ENCODE peak calls at places on chromosomes 3 and 15, in nine cellular contexts. B is psoas muscle, C is foreskin fibroblast, O is ovary, U is A673, I is A549, T is astrocyte of the cerebellum, F is astrocyte of the spinal cord, V is lung. W is an unnamed sample.

GRCh38 chr15:67574981-67575632 is 32.6 kb downstream of the MAP2K5 start:
- DNase-seq in T (peak), O (no peak), F (peak), B (no peak), U (peak), I (no peak), V (no peak), C (no peak), W (no peak)

GRCh38 chr3:8554725-8555621 is 53.4 kb downstream of the LMCD1 start:
- DNase-seq in I (no peak), O (peak), B (peak), V (peak), F (peak), U (peak), C (peak), T (peak), W (peak)

GRCh38 chr15:99504071-99504822 is 61.5 kb upstream of the MEF2A start:
- DNase-seq in C (no peak), I (no peak), F (no peak), V (no peak), O (no peak), U (no peak), T (no peak), B (no peak), W (no peak)

GRCh38 chr3:129837057-129837631 is 56.4 kb downstream of the TMCC1 start:
- DNase-seq in C (no peak), V (no peak), B (no peak), O (no peak), F (peak), I (no peak), U (peak), T (no peak), W (no peak)

GRCh38 chr3:23193835-23194234 is 9.3 kb upstream of the UBE2E2 start:
- DNase-seq in V (no peak), O (no peak), F (no peak), I (no peak), B (no peak), U (no peak), C (no peak), T (no peak), W (no peak)

GRCh38 chr15:22893081-22893480 is 54.6 kb downstream of the NIPA2 start:
- DNase-seq in I (no peak), B (no peak), V (no peak), O (no peak), F (no peak), T (no peak), U (no peak), C (no peak), W (no peak)

GRCh38 chr3:17136251-17136721 is 251.5 kb downstream of the PLCL2 start:
- DNase-seq in T (peak), U (no peak), V (no peak), F (peak), O (peak), I (no peak), B (peak), C (no peak), W (no peak)

GRCh38 chr3:71064976-71065763 is 518.4 kb downstream of the FOXP1 start:
- DNase-seq in C (no peak), F (no peak), U (peak), I (peak), O (peak), T (no peak), B (peak), V (peak), W (peak)

GRCh38 chr3:101319531-101319930 is 844 bp downstream of the IMPG2 start:
- DNase-seq in I (no peak), O (no peak), C (no peak), U (no peak), B (no peak), V (no peak), T (no peak), F (no peak), W (no peak)

GRCh38 chr15:71352765-71353164 is 237.5 kb downstream of the THSD4 start:
- DNase-seq in T (no peak), B (no peak), V (no peak), F (no peak), U (no peak), O (no peak), I (no peak), C (no peak), W (peak)

GRCh38 chr3:72334681-72335457 is 513.4 kb downstream of the SHQ1 start:
- DNase-seq in I (no peak), O (no peak), C (no peak), V (no peak), U (peak), B (no peak), F (no peak), T (no peak), W (no peak)

GRCh38 chr3:177948716-177949422 is 587.4 kb upstream of the KCNMB2 start:
- DNase-seq in C (no peak), F (no peak), V (no peak), I (no peak), U (no peak), B (no peak), O (no peak), T (no peak), W (no peak)

GRCh38 chr3:45143673-45144670 is 2.2 kb downstream of the CDCP1 start:
- DNase-seq in O (no peak), B (no peak), I (no peak), T (no peak), U (no peak), F (no peak), C (no peak), V (no peak), W (no peak)

GRCh38 chr15:33467146-33467815 is 156.5 kb downstream of the RYR3 start:
- DNase-seq in C (no peak), V (no peak), I (no peak), F (no peak), B (no peak), T (no peak), O (no peak), U (no peak), W (no peak)

GRCh38 chr3:190849607-190850006 is 12.9 kb downstream of the GMNC start:
- DNase-seq in T (no peak), O (no peak), U (no peak), B (no peak), V (no peak), I (no peak), C (no peak), F (no peak), W (no peak)

GRCh38 chr3:48918388-48919214 is at the start of gene ARIH2:
- DNase-seq in O (peak), C (peak), T (peak), V (peak), B (peak), U (peak), I (peak), F (peak), W (peak)

GRCh38 chr3:10518506-10519150 is 13.2 kb upstream of the ATP2B2 start:
- DNase-seq in V (no peak), C (no peak), F (peak), I (no peak), U (no peak), O (no peak), T (peak), B (peak), W (no peak)

GRCh38 chr3:11583638-11584046 is 60.1 kb downstream of the VGLL4 start:
- DNase-seq in T (no peak), V (no peak), U (no peak), B (no peak), O (no peak), I (no peak), C (no peak), F (no peak), W (peak)

GRCh38 chr15:99564221-99565030 is 1.4 kb upstream of the MEF2A start:
- DNase-seq in O (peak), F (peak), C (peak), B (peak), U (peak), V (no peak), T (peak), I (no peak), W (no peak)

GRCh38 chr3:13427662-13428603 is 7.8 kb upstream of the NUP210 start:
- DNase-seq in O (no peak), I (no peak), C (no peak), V (no peak), U (no peak), F (no peak), B (no peak), T (no peak), W (no peak)

GRCh38 chr15:23038741-23039150 is 623 bp downstream of the TUBGCP5 start:
- DNase-seq in B (no peak), I (peak), U (no peak), V (no peak), T (no peak), C (peak), O (no peak), F (peak), W (peak)

GRCh38 chr3:16917256-16917935 is 32.6 kb downstream of the PLCL2 start:
- DNase-seq in F (peak), V (no peak), B (no peak), U (no peak), O (no peak), I (no peak), C (peak), T (no peak), W (peak)

GRCh38 chr3:197224034-197224444 is 74.4 kb downstream of the DLG1 start:
- DNase-seq in O (no peak), B (no peak), I (peak), U (peak), C (peak), T (peak), V (no peak), F (peak), W (peak)

GRCh38 chr3:52777959-52778805 is 783 bp downstream of the ITIH1 start:
- DNase-seq in T (no peak), V (peak), U (no peak), C (no peak), I (no peak), B (no peak), F (no peak), O (peak), W (no peak)

GRCh38 chr3:168812234-168812633 is 716.5 kb upstream of the GOLIM4 start:
- DNase-seq in O (no peak), V (no peak), U (peak), C (no peak), F (peak), B (no peak), I (no peak), T (no peak), W (no peak)

GRCh38 chr3:124401841-124402240 is 328.4 kb upstream of the UMPS start:
- DNase-seq in B (no peak), O (no peak), I (no peak), C (no peak), U (no peak), T (peak), V (no peak), F (no peak), W (no peak)

GRCh38 chr15:55673287-55673686 is 69.7 kb downstream of the PRTG start:
- DNase-seq in F (no peak), U (no peak), T (no peak), O (no peak), B (no peak), C (no peak), I (no peak), V (no peak), W (no peak)

GRCh38 chr3:31495971-31496370 is 36.8 kb upstream of the STT3B start:
- DNase-seq in V (no peak), O (no peak), U (no peak), B (no peak), T (no peak), F (peak), I (no peak), C (peak), W (peak)

GRCh38 chr3:153829596-153830170 is 291.5 kb upstream of the ARHGEF26 start:
- DNase-seq in U (peak), F (peak), C (no peak), V (no peak), T (no peak), B (no peak), I (no peak), O (no peak), W (peak)

GRCh38 chr3:8604006-8604405 is 40.6 kb downstream of the SSUH2 start:
- DNase-seq in U (no peak), C (no peak), O (no peak), F (no peak), I (no peak), V (no peak), B (no peak), T (no peak), W (no peak)

GRCh38 chr3:182182531-182182968 is 470.8 kb downstream of the SOX2 start:
- DNase-seq in T (peak), I (no peak), U (peak), C (no peak), F (peak), B (no peak), O (no peak), V (no peak), W (peak)

GRCh38 chr3:129014793-129015345 is 13.8 kb downstream of the EFCC1 start:
- DNase-seq in O (no peak), I (no peak), C (no peak), F (no peak), B (no peak), T (no peak), U (no peak), V (no peak), W (no peak)

GRCh38 chr3:125107861-125108567 is 52.2 kb upstream of the HEG1 start:
- DNase-seq in V (no peak), F (peak), B (no peak), I (no peak), C (peak), T (peak), O (no peak), U (peak), W (peak)

GRCh38 chr3:52563984-52564383 is 27.6 kb downstream of the UQCC5 start:
- DNase-seq in O (no peak), V (no peak), U (no peak), C (no peak), B (no peak), F (no peak), I (no peak), T (no peak), W (no peak)

GRCh38 chr15:82874267-82874666 is 64.8 kb downstream of the WHAMM start:
- DNase-seq in F (no peak), T (no peak), V (no peak), U (no peak), I (no peak), B (no peak), O (no peak), C (no peak), W (no peak)

GRCh38 chr3:16484216-16484615 is 29.3 kb downstream of the RFTN1 start:
- DNase-seq in F (peak), C (peak), B (no peak), T (peak), V (no peak), U (no peak), I (no peak), O (peak), W (peak)

GRCh38 chr15:68298882-68299381 is 21.4 kb downstream of the FEM1B start:
- DNase-seq in C (no peak), T (no peak), B (no peak), I (no peak), U (no peak), V (peak), O (no peak), F (no peak), W (peak)

GRCh38 chr3:57151021-57151449 is 14.1 kb downstream of the IL17RD start:
- DNase-seq in I (no peak), T (peak), O (no peak), U (peak), F (peak), B (no peak), V (no peak), C (no peak), W (peak)

GRCh38 chr3:57150097-57150496 is 15.1 kb downstream of the IL17RD start:
- DNase-seq in F (no peak), B (no peak), C (no peak), U (peak), I (no peak), V (no peak), T (no peak), O (no peak), W (no peak)

GRCh38 chr3:57152761-57153160 is 12.4 kb downstream of the IL17RD start:
- DNase-seq in I (no peak), T (no peak), U (no peak), C (no peak), V (no peak), B (no peak), F (no peak), O (no peak), W (no peak)

GRCh38 chr3:57154470-57154869 is 10.7 kb downstream of the IL17RD start:
- DNase-seq in I (no peak), O (no peak), T (no peak), V (no peak), U (no peak), B (no peak), F (no peak), C (no peak), W (no peak)

GRCh38 chr3:57152150-57152549 is 13.0 kb downstream of the IL17RD start:
- DNase-seq in O (no peak), U (no peak), F (peak), V (no peak), B (peak), C (no peak), I (no peak), T (no peak), W (no peak)
- TF ChIP-seq CTCF in O (no peak), U (no peak), F (peak), V (no peak), B (no peak), C (no peak), I (no peak), T (peak), W (peak)

DNA sequence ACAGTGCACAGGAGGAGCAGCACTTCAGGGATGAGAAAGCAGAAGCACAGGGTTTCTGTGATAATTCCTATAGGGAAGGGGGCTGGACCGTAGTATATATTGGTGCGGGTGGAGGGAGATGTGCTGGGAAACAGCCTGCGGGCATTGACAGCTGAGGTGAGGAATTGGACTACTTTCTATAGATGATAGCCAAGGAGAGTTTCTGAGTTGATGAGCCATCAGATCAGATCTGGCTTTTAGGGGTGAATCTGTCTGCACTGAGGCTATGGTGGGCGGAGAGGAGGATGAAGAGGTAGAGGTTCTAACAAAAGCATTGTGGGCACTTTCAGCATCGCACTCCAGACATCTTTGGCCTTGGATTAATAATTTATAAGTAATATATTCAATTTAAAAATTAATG is 33.1 kb downstream of the SELENOT start:
- DNase-seq in I (no peak), T (no peak), U (no peak), C (no peak), O (no peak), V (no peak), F (no peak), B (no peak), W (no peak)
- H3K4me3 ChIP-seq in I (no peak), T (no peak), U (no peak), C (no peak), O (no peak), V (no peak), F (no peak), B (no peak), W (no peak)

DNA sequence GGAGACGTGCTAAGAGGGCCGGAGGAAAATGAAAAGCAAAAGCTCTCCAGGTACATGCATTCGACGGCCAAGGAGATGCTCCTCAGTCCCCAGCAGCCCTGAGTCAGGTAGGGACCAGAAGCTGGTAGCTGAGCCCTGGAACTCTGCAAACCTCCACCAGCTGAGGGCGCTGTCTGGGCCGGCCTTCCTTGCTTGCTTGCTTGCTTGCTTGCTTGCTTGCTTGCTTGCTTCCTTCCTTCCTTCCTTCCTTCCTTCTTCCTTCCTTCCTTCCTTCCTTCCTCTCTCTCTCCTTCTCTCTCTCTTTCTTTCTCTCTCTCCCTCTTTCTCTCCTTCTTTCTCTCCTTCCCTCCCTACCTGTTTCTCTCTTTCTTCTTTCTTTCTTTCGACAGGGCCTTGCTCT is 94.6 kb upstream of the RASGRF1 start:
- DNase-seq in C (no peak), O (no peak), B (no peak), T (no peak), V (no peak), I (no peak), U (peak), F (no peak), W (no peak)
- TF ChIP-seq CTCF in C (peak), O (no peak), B (no peak), T (peak), V (no peak), I (no peak), U (peak), F (peak), W (peak)

DNA sequence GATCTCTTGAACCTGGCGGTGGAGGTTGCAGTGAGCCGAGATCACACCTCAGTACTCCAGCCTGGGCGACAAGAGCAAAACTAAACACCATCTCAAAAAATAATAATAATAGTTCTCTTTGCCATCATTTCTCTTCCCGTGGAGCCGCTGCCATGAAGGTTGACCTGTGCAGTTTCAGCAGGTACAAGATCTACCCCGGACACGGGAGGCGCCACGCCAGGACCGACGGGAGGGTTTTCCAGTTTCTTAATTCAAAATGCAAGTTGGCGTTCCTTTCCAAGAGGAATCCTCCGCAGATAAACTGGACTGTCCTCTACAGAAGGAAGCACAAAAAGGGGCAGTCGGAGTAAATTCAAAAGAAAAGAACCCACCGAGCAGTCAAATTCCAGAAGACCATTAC is 11.3 kb upstream of the PPP1R2 start:
- DNase-seq in F (no peak), V (no peak), C (no peak), B (no peak), O (no peak), I (no peak), T (no peak), U (no peak), W (no peak)
- H3K4me3 ChIP-seq in F (no peak), V (no peak), C (no peak), B (no peak), O (no peak), I (no peak), T (no peak), U (no peak), W (no peak)

DNA sequence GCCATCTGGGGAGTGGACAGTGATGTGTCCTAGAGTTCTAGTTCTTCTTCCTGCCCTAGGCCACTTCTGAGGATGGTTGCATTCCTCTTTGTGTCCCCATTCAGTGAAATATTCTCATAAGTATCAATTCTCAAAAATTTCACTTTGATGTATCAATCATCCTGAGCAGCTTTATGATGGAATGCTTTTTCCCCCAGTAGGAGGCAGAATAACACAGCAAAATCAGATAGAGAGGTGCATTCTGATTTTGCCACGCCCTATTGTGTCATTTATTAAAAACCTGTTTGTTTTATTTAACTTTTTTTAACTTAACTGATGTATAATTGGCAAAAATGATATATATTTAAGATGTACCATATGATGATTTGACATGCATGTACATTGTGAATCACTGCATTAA is 656.0 kb upstream of the GRM7 start:
- DNase-seq in B (no peak), U (no peak), O (no peak), T (no peak), I (no peak), F (no peak), V (no peak), C (no peak), W (no peak)
- TF ChIP-seq CTCF in B (no peak), U (peak), O (no peak), T (no peak), I (no peak), F (no peak), V (no peak), C (no peak), W (no peak)

GRCh38 chr15:47194718-47195117 is 522.6 kb upstream of the SEMA6D start:
- DNase-seq in U (peak), T (peak), I (no peak), V (no peak), C (peak), O (no peak), F (peak), B (no peak), W (peak)

DNA sequence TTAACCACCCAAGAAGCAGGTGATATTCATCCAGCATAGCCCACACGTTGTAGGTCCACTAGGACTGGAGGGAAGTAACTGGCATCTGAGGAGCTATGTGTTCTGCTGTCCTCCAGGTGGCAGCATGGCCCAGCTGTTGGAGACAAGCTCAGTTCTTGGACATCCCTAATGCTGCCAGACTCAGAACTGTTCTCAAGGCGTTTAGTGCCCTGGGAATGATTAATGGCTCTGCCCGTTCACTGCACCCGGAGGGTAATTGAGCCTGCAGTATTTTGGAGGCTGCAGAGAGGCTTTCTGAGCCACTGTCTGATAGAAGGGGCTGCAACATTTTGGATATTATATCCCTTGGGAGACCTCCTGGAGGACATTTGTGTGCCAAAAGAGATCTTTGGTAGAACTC is 521.2 kb upstream of the SEMA6D start:
- DNase-seq in U (peak), C (peak), B (peak), T (peak), F (peak), O (peak), V (peak), I (peak), W (peak)
- H3K4me3 ChIP-seq in U (no peak), C (no peak), B (no peak), T (no peak), F (no peak), O (no peak), V (no peak), I (no peak), W (no peak)

GRCh38 chr15:24865300-24865699 is 89.5 kb upstream of the SNRPN start:
- DNase-seq in V (no peak), U (no peak), F (no peak), B (no peak), C (no peak), I (no peak), O (no peak), T (no peak), W (no peak)
- TF ChIP-seq CTCF in V (no peak), U (no peak), F (no peak), B (no peak), C (no peak), I (no peak), O (no peak), T (no peak), W (no peak)

W was measured in fibroblast of mammary gland.